ENCODE peak calls at places on chromosomes 6 and 20, in six cellular contexts. One of them, this sample, is unnamed.

GRCh38 chr6:121849477-121849876 is 414.0 kb downstream of the GJA1 start:
- DNase-seq in H7: peak
- DNase-seq in nephron progenitor cell: peak
- DNase-seq in DMS153: peak
- DNase-seq in amniotic epithelial cell: peak
- DNase-seq in nucleus accumbens: no peak
- DNase-seq in this sample: peak

GRCh38 chr6:84685983-84686584 is 78.3 kb downstream of the TBX18 start:
- DNase-seq in nephron progenitor cell: no peak
- DNase-seq in nucleus accumbens: no peak
- DNase-seq in DMS153: no peak
- DNase-seq in H7: peak
- DNase-seq in amniotic epithelial cell: peak
- DNase-seq in this sample: peak

GRCh38 chr6:167515873-167516507 is 191.1 kb downstream of the TTLL2 start:
- DNase-seq in H7: no peak
- DNase-seq in nephron progenitor cell: no peak
- DNase-seq in amniotic epithelial cell: no peak
- DNase-seq in nucleus accumbens: no peak
- DNase-seq in DMS153: no peak
- DNase-seq in this sample: no peak

GRCh38 chr6:89146748-89147715 is 1.2 kb downstream of the PM20D2 start:
- DNase-seq in amniotic epithelial cell: peak
- DNase-seq in DMS153: peak
- DNase-seq in H7: peak
- DNase-seq in nucleus accumbens: no peak
- DNase-seq in nephron progenitor cell: no peak
- DNase-seq in this sample: peak

GRCh38 chr6:17066610-17067009 is 35.2 kb upstream of the STMND1 start:
- DNase-seq in amniotic epithelial cell: peak
- DNase-seq in nucleus accumbens: no peak
- DNase-seq in nephron progenitor cell: no peak
- DNase-seq in DMS153: no peak
- DNase-seq in H7: no peak
- DNase-seq in this sample: no peak

GRCh38 chr20:63657260-63657936 is 714 bp upstream of the RTEL1 start:
- DNase-seq in amniotic epithelial cell: no peak
- DNase-seq in DMS153: no peak
- DNase-seq in nucleus accumbens: peak
- DNase-seq in nephron progenitor cell: no peak
- DNase-seq in H7: no peak
- DNase-seq in this sample: no peak

GRCh38 chr6:39130691-39131090 is 15.7 kb upstream of the SAYSD1 start:
- DNase-seq in nephron progenitor cell: no peak
- DNase-seq in nucleus accumbens: no peak
- DNase-seq in H7: no peak
- DNase-seq in DMS153: no peak
- DNase-seq in amniotic epithelial cell: no peak
- DNase-seq in this sample: no peak

GRCh38 chr6:155499574-155499973 is 43.9 kb upstream of the NOX3 start:
- DNase-seq in H7: no peak
- DNase-seq in amniotic epithelial cell: no peak
- DNase-seq in DMS153: no peak
- DNase-seq in nephron progenitor cell: no peak
- DNase-seq in nucleus accumbens: no peak
- DNase-seq in this sample: no peak

GRCh38 chr20:52481443-52481842 is 289.9 kb upstream of the ZFP64 start:
- DNase-seq in nephron progenitor cell: no peak
- DNase-seq in nucleus accumbens: no peak
- DNase-seq in DMS153: no peak
- DNase-seq in amniotic epithelial cell: peak
- DNase-seq in H7: no peak
- DNase-seq in this sample: no peak

GRCh38 chr20:3825526-3825925 is 5.2 kb downstream of the AP5S1 start:
- DNase-seq in amniotic epithelial cell: no peak
- DNase-seq in DMS153: no peak
- DNase-seq in nephron progenitor cell: no peak
- DNase-seq in nucleus accumbens: no peak
- DNase-seq in H7: peak
- DNase-seq in this sample: no peak

GRCh38 chr20:7171911-7172310 is 404.4 kb downstream of the BMP2 start:
- DNase-seq in nucleus accumbens: no peak
- DNase-seq in H7: no peak
- DNase-seq in DMS153: no peak
- DNase-seq in amniotic epithelial cell: peak
- DNase-seq in nephron progenitor cell: no peak
- DNase-seq in this sample: no peak

GRCh38 chr20:15375836-15376235 is 1038.4 kb upstream of the FLRT3 start:
- DNase-seq in nucleus accumbens: no peak
- DNase-seq in DMS153: no peak
- DNase-seq in nephron progenitor cell: no peak
- DNase-seq in amniotic epithelial cell: no peak
- DNase-seq in H7: no peak
- DNase-seq in this sample: no peak

GRCh38 chr6:158445426-158446085 is 114.3 kb upstream of the TMEM181 start:
- DNase-seq in DMS153: no peak
- DNase-seq in H7: no peak
- DNase-seq in nucleus accumbens: no peak
- DNase-seq in amniotic epithelial cell: peak
- DNase-seq in nephron progenitor cell: no peak
- DNase-seq in this sample: no peak